ENCODE peak calls at places on chromosomes 1 and 21, in eight cellular contexts. G is anterior cingulate cortex; D is activated CD4-positive, alpha-beta T cell treated with anti-CD3 and anti-CD28 coated beads, Interleukin-2, amount 50 U/mL, for 1 hour; X is foreskin melanocyte; F is lung microvascular endothelial cell; U is left ventricle myocardium inferior; K is HFF-Myc; Q is amniotic epithelial cell. J is an unnamed sample.

GRCh38 chr1:2315711-2316450 is 75.5 kb downstream of the MORN1 start:
- DNase-seq in G (no peak), D (no peak), X (no peak), F (no peak), U (no peak), K (no peak), Q (no peak), J (no peak)

GRCh38 chr1:238681021-238681420 is 705.3 kb upstream of the CHRM3 start:
- DNase-seq in G (no peak), D (no peak), X (no peak), F (no peak), U (no peak), K (no peak), Q (peak; percentile 92), J (no peak)

GRCh38 chr1:217805792-217806191 is 174.6 kb downstream of the SPATA17 start:
- DNase-seq in G (no peak), D (no peak), X (no peak), F (no peak), U (no peak), K (no peak), Q (no peak), J (no peak)

GRCh38 chr1:11860586-11860985 is 1.8 kb upstream of the NPPB start:
- DNase-seq in G (no peak), D (no peak), X (no peak), F (no peak), U (no peak), K (no peak), Q (no peak), J (no peak)

GRCh38 chr1:217542837-217543236 is 88.1 kb downstream of the GPATCH2 start:
- DNase-seq in G (no peak), D (no peak), X (no peak), F (no peak), U (no peak), K (no peak), Q (no peak), J (no peak)

GRCh38 chr1:222629921-222630535 is 12.1 kb downstream of the MIA3 start:
- DNase-seq in G (no peak), D (no peak), X (no peak), F (no peak), U (no peak), K (no peak), Q (peak; percentile 32), J (no peak)

GRCh38 chr1:162930532-162931438 is 69.8 kb upstream of the CCDC190 start:
- DNase-seq in G (no peak), D (no peak), X (no peak), F (no peak), U (no peak), K (no peak), Q (peak; percentile 75), J (no peak)

GRCh38 chr1:63951076-63951946 is 177.5 kb downstream of the ROR1 start:
- DNase-seq in G (no peak), D (no peak), X (no peak), F (no peak), U (no peak), K (no peak), Q (peak; percentile 65), J (no peak)

GRCh38 chr1:32716312-32717126 is 13.9 kb upstream of the SYNC start:
- DNase-seq in G (no peak), D (peak; percentile 46), X (no peak), F (no peak), U (peak; percentile 46), K (no peak), Q (peak; percentile 49), J (peak; percentile 88)

GRCh38 chr1:32447469-32448185 is 17.2 kb upstream of the ZBTB8B start:
- DNase-seq in G (no peak), D (no peak), X (peak; percentile 38), F (peak; percentile 48), U (no peak), K (no peak), Q (peak; percentile 89), J (no peak)

GRCh38 chr1:159197767-159198557 is 6.7 kb upstream of the ACKR1 start:
- DNase-seq in G (no peak), D (peak; percentile 20), X (peak; percentile 71), F (peak; percentile 80), U (peak; percentile 25), K (peak; percentile 48), Q (peak; percentile 77), J (peak; percentile 59)

GRCh38 chr21:33543505-33544129 is 779 bp downstream of the SON start:
- DNase-seq in G (no peak), D (no peak), X (no peak), F (peak; percentile 13), U (peak; percentile 71), K (no peak), Q (no peak), J (no peak)

GRCh38 chr1:166164995-166165660 is 1.7 kb downstream of the FAM78B start:
- DNase-seq in G (no peak), D (no peak), X (peak; percentile 60), F (peak; percentile 75), U (peak; percentile 55), K (no peak), Q (peak; percentile 24), J (peak; percentile 55)

GRCh38 chr1:213041443-213041842 is 9.6 kb upstream of the RPS6KC1 start:
- DNase-seq in G (no peak), D (no peak), X (peak; percentile 73), F (peak; percentile 41), U (no peak), K (no peak), Q (peak; percentile 64), J (no peak)

GRCh38 chr1:229127301-229127700 is 143.6 kb upstream of the RAB4A start:
- DNase-seq in G (no peak), D (no peak), X (no peak), F (peak; percentile 7), U (no peak), K (no peak), Q (peak; percentile 32), J (peak; percentile 47)

GRCh38 chr1:160774886-160775719 is 20.9 kb upstream of the LY9 start:
- DNase-seq in G (no peak), D (no peak), X (peak; percentile 40), F (no peak), U (no peak), K (no peak), Q (no peak), J (no peak)

GRCh38 chr21:40847956-40848355 is 998 bp upstream of the DSCAM start:
- DNase-seq in G (peak; percentile 23), D (no peak), X (no peak), F (no peak), U (no peak), K (no peak), Q (no peak), J (no peak)

GRCh38 chr1:164648211-164649080 is 89.5 kb downstream of the PBX1 start:
- DNase-seq in G (no peak), D (no peak), X (no peak), F (no peak), U (no peak), K (no peak), Q (peak; percentile 90), J (no peak)

GRCh38 chr1:92123868-92124267 is 43.7 kb downstream of the BTBD8 start:
- DNase-seq in G (no peak), D (no peak), X (no peak), F (no peak), U (no peak), K (no peak), Q (no peak), J (peak; percentile 26)

GRCh38 chr1:229452956-229453801 is 19.3 kb upstream of the ACTA1 start:
- DNase-seq in G (no peak), D (no peak), X (no peak), F (peak; percentile 40), U (no peak), K (no peak), Q (peak; percentile 40), J (no peak)

GRCh38 chr1:36086529-36087232 is 2.0 kb upstream of the ADPRS start:
- DNase-seq in G (no peak), D (no peak), X (no peak), F (no peak), U (no peak), K (no peak), Q (no peak), J (no peak)

GRCh38 chr1:9537863-9538668 is 1.2 kb upstream of the SLC25A33 start:
- DNase-seq in G (no peak), D (no peak), X (no peak), F (no peak), U (no peak), K (no peak), Q (no peak), J (no peak)

GRCh38 chr21:35738342-35738961 is 321.9 kb downstream of the SETD4 start:
- DNase-seq in G (no peak), D (no peak), X (no peak), F (peak; percentile 2), U (no peak), K (peak; percentile 10), Q (no peak), J (no peak)

GRCh38 chr1:1335283-1335682 is 4.2 kb downstream of the TAS1R3 start:
- DNase-seq in G (no peak), D (no peak), X (no peak), F (no peak), U (no peak), K (no peak), Q (no peak), J (no peak)

GRCh38 chr1:155004352-155005075 is 1.9 kb downstream of the ZBTB7B start:
- DNase-seq in G (no peak), D (no peak), X (no peak), F (no peak), U (no peak), K (no peak), Q (no peak), J (no peak)

GRCh38 chr1:109814223-109814622 is 50.5 kb upstream of the EPS8L3 start:
- DNase-seq in G (no peak), D (no peak), X (no peak), F (no peak), U (no peak), K (no peak), Q (no peak), J (peak; percentile 1)

GRCh38 chr1:162302660-162303344 is 73.9 kb downstream of the SPATA46 start:
- DNase-seq in G (no peak), D (no peak), X (no peak), F (peak; percentile 11), U (no peak), K (peak; percentile 46), Q (no peak), J (no peak)

GRCh38 chr1:45490121-45490622 is 791 bp downstream of the TESK2 start:
- DNase-seq in G (no peak), D (no peak), X (peak; percentile 23), F (no peak), U (no peak), K (no peak), Q (peak; percentile 36), J (no peak)

GRCh38 chr1:6288674-6289073 is 27.8 kb upstream of the GPR153 start:
- DNase-seq in G (no peak), D (no peak), X (no peak), F (no peak), U (no peak), K (no peak), Q (no peak), J (no peak)

GRCh38 chr1:53944469-53945182 is 873 bp downstream of the IFT25 start:
- DNase-seq in G (no peak), D (no peak), X (peak; percentile 12), F (peak; percentile 10), U (no peak), K (no peak), Q (no peak), J (no peak)

GRCh38 chr1:184285401-184286087 is 101.3 kb upstream of the C1orf21 start:
- DNase-seq in G (no peak), D (no peak), X (no peak), F (no peak), U (no peak), K (no peak), Q (no peak), J (no peak)

GRCh38 chr1:154221815-154222081 is 993 bp downstream of the UBAP2L start:
- DNase-seq in G (no peak), D (no peak), X (peak; percentile 6), F (peak; percentile 60), U (no peak), K (no peak), Q (peak; percentile 49), J (no peak)

GRCh38 chr1:178241057-178241456 is 147.2 kb downstream of the RASAL2 start:
- DNase-seq in G (no peak), D (no peak), X (no peak), F (peak; percentile 46), U (no peak), K (no peak), Q (peak; percentile 80), J (no peak)

GRCh38 chr1:232974971-232975370 is 24.6 kb downstream of the NTPCR start:
- DNase-seq in G (no peak), D (no peak), X (no peak), F (peak; percentile 82), U (no peak), K (no peak), Q (peak; percentile 88), J (no peak)